ENCODE peak calls at places on chromosomes 12 and 14, in seven cellular contexts. H is foreskin fibroblast, L is BJ, C is pancreas, N is IMR-90, X is fibroblast of lung, F is psoas muscle. I is an unnamed sample.

GRCh38 chr14:91418387-91419043 is 895 bp upstream of the CCDC88C start:
- DNase-seq in H (peak; percentile 68), L (no peak), C (peak; percentile 72), N (peak; percentile 17), X (peak; percentile 48), F (peak; percentile 76), I (no peak)

GRCh38 chr14:75877292-75877691 is 104.5 kb downstream of the TGFB3 start:
- DNase-seq in H (peak; percentile 93), L (no peak), C (peak; percentile 34), N (peak; percentile 97), X (peak; percentile 98), F (no peak), I (peak; percentile 84)

GRCh38 chr14:76089151-76089550 is 62.6 kb upstream of the GPATCH2L start:
- DNase-seq in H (no peak), L (no peak), C (no peak), N (no peak), X (no peak), F (no peak), I (no peak)

GRCh38 chr12:92561543-92561899 is 141.3 kb upstream of the PLEKHG7 start:
- DNase-seq in H (peak; percentile 95), L (peak; percentile 35), C (no peak), N (peak; percentile 91), X (peak; percentile 99), F (no peak), I (peak; percentile 60)

GRCh38 chr12:57899010-57899662 is 42.2 kb upstream of the ATP23 start:
- DNase-seq in H (peak; percentile 72), L (no peak), C (no peak), N (peak; percentile 81), X (peak; percentile 54), F (peak; percentile 83), I (no peak)

GRCh38 chr12:12716151-12716844 is 870 bp upstream of the CDKN1B start:
- DNase-seq in H (peak; percentile 47), L (no peak), C (no peak), N (peak; percentile 31), X (peak; percentile 51), F (no peak), I (no peak)

GRCh38 chr12:109488051-109488665 is 10.7 kb downstream of the UBE3B start:
- DNase-seq in H (no peak), L (no peak), C (no peak), N (peak; percentile 34), X (no peak), F (no peak), I (no peak)

GRCh38 chr14:91164676-91165075 is 50.8 kb downstream of the DGLUCY start:
- DNase-seq in H (no peak), L (no peak), C (peak; percentile 86), N (no peak), X (no peak), F (peak; percentile 78), I (no peak)

GRCh38 chr14:32329690-32330290 is 692 bp downstream of the AKAP6 start:
- DNase-seq in H (no peak), L (no peak), C (no peak), N (no peak), X (no peak), F (no peak), I (no peak)

GRCh38 chr14:61260939-61261776 is 20.0 kb downstream of the TMEM30B start:
- DNase-seq in H (peak; percentile 95), L (peak; percentile 89), C (no peak), N (peak; percentile 90), X (peak; percentile 85), F (no peak), I (no peak)

GRCh38 chr12:90090929-90091651 is 382.5 kb upstream of the ATP2B1 start:
- DNase-seq in H (peak; percentile 98), L (peak; percentile 87), C (no peak), N (peak; percentile 94), X (peak; percentile 96), F (peak; percentile 55), I (peak; percentile 50)

GRCh38 chr14:40987481-40987880 is 619.2 kb upstream of the LRFN5 start:
- DNase-seq in H (no peak), L (no peak), C (no peak), N (no peak), X (no peak), F (no peak), I (no peak)

GRCh38 chr12:27864521-27864920 is 84.5 kb upstream of the MANSC4 start:
- DNase-seq in H (no peak), L (no peak), C (no peak), N (peak; percentile 44), X (no peak), F (no peak), I (no peak)

GRCh38 chr12:4579305-4580097 is 17.5 kb downstream of the DYRK4 start:
- DNase-seq in H (peak; percentile 49), L (no peak), C (no peak), N (peak; percentile 13), X (peak; percentile 15), F (no peak), I (no peak)

GRCh38 chr14:34981743-34982420 is 910 bp upstream of the SRP54 start:
- DNase-seq in H (peak; percentile 67), L (no peak), C (no peak), N (peak; percentile 50), X (no peak), F (no peak), I (no peak)

GRCh38 chr12:50069069-50069468 is 11.7 kb downstream of the ASIC1 start:
- DNase-seq in H (no peak), L (no peak), C (no peak), N (no peak), X (no peak), F (no peak), I (no peak)

GRCh38 chr14:74906923-74907620 is 16.0 kb downstream of the RPS6KL1 start:
- DNase-seq in H (no peak), L (no peak), C (no peak), N (no peak), X (no peak), F (peak; percentile 74), I (no peak)

GRCh38 chr14:75822522-75823288 is 159.1 kb downstream of the TGFB3 start:
- DNase-seq in H (peak; percentile 82), L (peak; percentile 51), C (no peak), N (peak; percentile 85), X (peak; percentile 83), F (no peak), I (no peak)

GRCh38 chr14:61661471-61661988 is 33.8 kb upstream of the HIF1A start:
- DNase-seq in H (no peak), L (no peak), C (no peak), N (peak; percentile 58), X (peak; percentile 86), F (no peak), I (no peak)

GRCh38 chr14:30889244-30889594 is 14.9 kb downstream of the COCH start:
- DNase-seq in H (no peak), L (no peak), C (no peak), N (no peak), X (no peak), F (no peak), I (no peak)
- TF ChIP-seq CTCF in H (no peak), L (no peak), C (no peak), N (no peak), X (no peak), F (no peak), I (no peak)

DNA sequence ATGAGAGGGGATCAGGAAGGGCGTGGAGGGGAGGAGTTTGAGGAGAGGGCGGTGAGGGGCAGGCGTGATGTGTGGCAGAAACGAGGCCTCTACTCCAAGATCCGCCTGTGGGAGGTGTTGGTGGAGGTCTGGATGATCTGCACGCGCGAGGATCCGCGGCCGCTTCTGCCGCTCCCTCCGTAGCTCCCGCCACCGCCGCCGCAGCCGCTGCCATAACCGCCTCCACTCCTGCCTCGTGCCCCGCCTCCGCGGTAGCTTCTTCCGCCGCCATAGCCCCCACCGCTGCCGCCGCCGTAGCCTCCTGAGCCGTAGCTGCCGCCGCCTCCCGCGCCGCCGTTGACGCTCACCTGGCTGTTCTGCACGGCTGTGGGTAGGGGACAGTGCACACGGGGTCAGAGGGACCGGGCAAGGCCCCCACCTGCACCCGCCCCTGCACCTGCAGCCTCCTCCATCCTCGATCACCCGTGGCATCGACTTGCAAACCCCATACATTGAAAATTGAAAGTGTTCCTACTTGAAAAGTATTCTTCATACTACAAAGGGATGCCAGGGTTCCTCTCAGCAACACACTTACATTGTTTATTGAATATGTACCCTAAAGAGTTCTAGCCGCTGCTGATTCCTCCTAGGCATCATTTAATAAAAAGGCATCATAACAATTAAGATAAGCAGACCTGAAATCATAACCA is 11.0 kb upstream of the KRT1 start:
- DNase-seq in H (no peak), L (no peak), C (peak; percentile 34), N (no peak), X (no peak), F (no peak), I (no peak)
- H3K4me3 ChIP-seq in H (no peak overlapping the region), L (no peak overlapping the region), C (peak overlapping the region; percentile 34), N (no peak overlapping the region), X (no peak overlapping the region), F (peak overlapping the region; percentile 34), I (peak overlapping the region; percentile 12)

GRCh38 chr14:65959563-65960024 is 526.6 kb upstream of the CCDC196 start:
- DNase-seq in H (no peak), L (no peak), C (no peak), N (no peak), X (no peak), F (no peak), I (no peak)
- TF ChIP-seq CTCF in H (no peak), L (no peak), C (no peak), N (no peak), X (no peak), F (peak; percentile 10), I (no peak)

DNA sequence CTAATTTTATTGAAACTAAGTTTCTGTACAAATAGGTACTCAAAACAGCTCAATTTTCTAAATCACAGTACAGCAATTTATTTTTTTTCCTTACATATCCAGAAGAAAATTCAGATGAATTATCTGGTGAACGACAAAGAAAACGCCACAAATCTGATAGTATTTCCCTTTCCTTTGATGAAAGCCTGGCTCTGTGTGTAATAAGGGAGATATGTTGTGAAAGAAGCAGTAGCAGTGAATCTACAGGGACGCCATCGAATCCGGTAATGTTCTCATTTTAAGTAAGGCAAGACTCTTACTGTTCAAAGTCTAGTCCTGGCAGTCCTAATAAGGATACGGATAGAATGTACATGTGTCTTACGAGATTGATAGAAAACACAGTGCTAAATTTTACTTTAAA is 20.7 kb downstream of the MDM2 start:
- DNase-seq in H (no peak), L (no peak), C (no peak), N (no peak), X (no peak), F (no peak), I (no peak)
- H3K4me3 ChIP-seq in H (no peak overlapping the region), L (no peak overlapping the region), C (no peak overlapping the region), N (no peak overlapping the region), X (no peak overlapping the region), F (no peak overlapping the region), I (no peak overlapping the region)

DNA sequence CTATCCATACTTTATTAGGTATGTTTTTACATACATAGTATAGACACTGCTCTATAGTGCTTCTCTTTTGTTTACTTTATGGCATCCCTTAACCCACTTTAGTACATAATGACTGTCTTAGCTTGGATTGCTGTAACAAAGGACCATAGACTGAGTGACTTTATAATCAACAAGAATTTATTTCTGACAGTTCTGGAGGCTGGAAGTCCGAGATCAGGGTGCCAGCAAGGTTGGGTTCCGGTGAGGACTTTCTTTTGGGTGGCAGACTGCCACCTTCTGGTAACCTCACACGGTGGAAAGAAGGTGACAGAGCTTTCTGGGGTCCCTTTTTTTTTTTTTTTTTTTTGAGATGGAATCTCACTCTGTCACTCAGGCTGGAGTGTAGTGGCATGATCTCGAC is 48.6 kb upstream of the PPM1H start:
- DNase-seq in H (no peak), L (no peak), C (no peak), N (no peak), X (no peak), F (no peak), I (no peak)
- TF ChIP-seq CTCF in H (no peak), L (peak; percentile 2), C (no peak), N (no peak), X (no peak), F (no peak), I (no peak)

I was measured in AG04449.